ENCODE peak calls at places on chromosome 1, in five cellular contexts. One of them, this sample, is unnamed. For H3K27me3, the result is how much of the 10 kb centered on the place peaks cover.

GRCh38 chr1:6269271-6269996 is 8.5 kb upstream of the GPR153 start:
- DNase-seq in lower lobe of right lung: no peak
- DNase-seq in neural progenitor cell: no peak
- DNase-seq in BJ: no peak
- DNase-seq in pancreas: no peak
- DNase-seq in this sample: no peak

GRCh38 chr1:93735722-93736121 is 54.1 kb upstream of the BCAR3 start:
- DNase-seq in BJ: peak
- DNase-seq in neural progenitor cell: no peak
- DNase-seq in lower lobe of right lung: no peak
- DNase-seq in pancreas: no peak
- DNase-seq in this sample: no peak

GRCh38 chr1:223216074-223216473 is 73.0 kb upstream of the TLR5 start:
- DNase-seq in pancreas: no peak
- DNase-seq in BJ: no peak
- DNase-seq in neural progenitor cell: no peak
- DNase-seq in lower lobe of right lung: no peak
- DNase-seq in this sample: no peak

GRCh38 chr1:214352838-214353237 is 71.9 kb downstream of the SMYD2 start:
- DNase-seq in BJ: no peak
- DNase-seq in lower lobe of right lung: no peak
- DNase-seq in pancreas: no peak
- DNase-seq in neural progenitor cell: no peak
- DNase-seq in this sample: no peak

GRCh38 chr1:86913399-86913895 is 479 bp downstream of the SELENOF start:
- DNase-seq in lower lobe of right lung: no peak
- DNase-seq in neural progenitor cell: peak
- DNase-seq in pancreas: no peak
- DNase-seq in BJ: no peak
- DNase-seq in this sample: no peak

GRCh38 chr1:77605246-77606026 is 77.0 kb downstream of the ZZZ3 start:
- DNase-seq in pancreas: no peak
- DNase-seq in lower lobe of right lung: peak
- DNase-seq in neural progenitor cell: no peak
- DNase-seq in BJ: peak
- DNase-seq in this sample: peak

GRCh38 chr1:166273618-166274017 is 106.8 kb upstream of the FAM78B start:
- DNase-seq in pancreas: no peak
- DNase-seq in BJ: no peak
- DNase-seq in lower lobe of right lung: no peak
- DNase-seq in neural progenitor cell: no peak
- DNase-seq in this sample: no peak

GRCh38 chr1:87149166-87150065 is 179.3 kb upstream of the LMO4 start:
- DNase-seq in lower lobe of right lung: no peak
- DNase-seq in neural progenitor cell: no peak
- DNase-seq in pancreas: no peak
- DNase-seq in BJ: peak
- DNase-seq in this sample: peak

GRCh38 chr1:184802739-184803492 is 48.3 kb upstream of the EDEM3 start:
- DNase-seq in neural progenitor cell: no peak
- DNase-seq in pancreas: no peak
- DNase-seq in lower lobe of right lung: no peak
- DNase-seq in BJ: no peak
- DNase-seq in this sample: no peak

GRCh38 chr1:61842863-61843514 is 100.7 kb downstream of the PATJ start:
- DNase-seq in lower lobe of right lung: no peak
- DNase-seq in pancreas: no peak
- DNase-seq in neural progenitor cell: peak
- DNase-seq in BJ: no peak
- DNase-seq in this sample: no peak

DNA sequence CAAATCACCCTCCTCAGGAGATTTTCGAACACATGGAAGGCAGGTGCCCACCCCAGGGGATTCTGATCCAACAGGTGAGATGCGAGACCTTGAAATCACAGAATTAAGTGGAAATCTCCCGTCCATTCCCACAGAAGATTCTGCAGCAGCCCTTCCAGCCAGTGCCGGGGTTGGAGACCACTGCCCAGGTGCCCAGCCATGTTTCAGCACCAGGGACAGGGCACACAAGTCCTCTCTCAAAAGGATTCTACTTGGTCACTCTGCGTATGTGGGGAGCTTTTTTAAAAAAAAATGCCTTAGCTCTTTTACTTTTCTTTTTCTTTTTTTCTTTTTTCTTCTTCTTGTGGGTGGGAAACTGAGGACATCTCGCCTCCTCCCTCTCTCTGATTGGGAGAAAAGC is 80.7 kb downstream of the VWA5B1 start:
- DNase-seq in neural progenitor cell: peak
- DNase-seq in BJ: no peak
- DNase-seq in lower lobe of right lung: no peak
- DNase-seq in pancreas: no peak
- DNase-seq in this sample: no peak
- H3K27me3 ChIP-seq in neural progenitor cell: half or more
- H3K27me3 ChIP-seq in BJ: under half
- H3K27me3 ChIP-seq in lower lobe of right lung: under half
- H3K27me3 ChIP-seq in pancreas: under half
- H3K27me3 ChIP-seq in this sample: under half

DNA sequence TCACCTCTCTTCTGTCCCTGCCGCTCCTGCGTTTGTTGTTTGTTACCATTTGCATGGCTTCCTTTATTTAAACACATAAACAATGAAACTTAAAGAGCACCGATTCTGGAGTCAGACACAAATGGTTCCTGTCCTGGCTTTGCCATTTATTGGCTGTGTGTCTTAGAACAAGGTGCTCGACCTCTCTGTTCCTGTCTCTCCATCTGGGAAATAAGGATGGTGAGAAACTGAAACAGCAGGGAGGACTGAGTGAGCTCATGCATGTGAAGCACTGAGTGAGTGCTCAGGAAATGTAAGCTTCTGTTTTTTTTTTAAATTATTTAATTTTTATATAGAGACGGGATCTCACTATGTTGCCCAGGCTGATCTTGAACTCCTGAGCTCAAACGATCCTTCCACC is 148.2 kb upstream of the WNT4 start:
- DNase-seq in BJ: no peak
- DNase-seq in lower lobe of right lung: no peak
- DNase-seq in neural progenitor cell: no peak
- DNase-seq in pancreas: no peak
- DNase-seq in this sample: no peak
- H3K27me3 ChIP-seq in BJ: under half
- H3K27me3 ChIP-seq in lower lobe of right lung: under half
- H3K27me3 ChIP-seq in neural progenitor cell: under half
- H3K27me3 ChIP-seq in pancreas: under half
- H3K27me3 ChIP-seq in this sample: under half

GRCh38 chr1:230339033-230339432 is 87.1 kb downstream of the PGBD5 start:
- DNase-seq in lower lobe of right lung: no peak
- DNase-seq in BJ: no peak
- DNase-seq in neural progenitor cell: no peak
- DNase-seq in pancreas: no peak
- DNase-seq in this sample: no peak
- H3K27me3 ChIP-seq in lower lobe of right lung: under half
- H3K27me3 ChIP-seq in BJ: under half
- H3K27me3 ChIP-seq in neural progenitor cell: under half
- H3K27me3 ChIP-seq in pancreas: under half
- H3K27me3 ChIP-seq in this sample: under half

DNA sequence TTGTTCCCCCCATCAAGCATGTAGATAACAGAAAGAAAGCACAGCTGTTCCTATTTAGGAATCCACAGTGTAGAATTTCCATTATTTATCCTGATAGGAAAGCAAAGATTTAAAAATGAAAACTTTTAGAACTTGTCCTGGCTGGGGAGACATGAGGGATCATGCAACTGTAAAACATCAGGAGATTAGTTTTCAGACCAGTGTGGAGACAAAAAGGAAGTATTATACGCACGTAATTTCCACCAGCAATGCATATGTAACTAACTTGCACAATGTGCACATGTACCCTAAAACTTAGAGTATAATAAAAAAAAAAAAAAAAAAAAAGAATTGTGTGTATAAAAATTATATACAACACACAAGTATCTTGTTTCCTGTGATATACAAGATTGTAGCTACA is 172.4 kb downstream of the NEGR1 start:
- DNase-seq in lower lobe of right lung: no peak
- DNase-seq in BJ: no peak
- DNase-seq in pancreas: no peak
- DNase-seq in neural progenitor cell: no peak
- DNase-seq in this sample: no peak
- H3K27me3 ChIP-seq in lower lobe of right lung: under half
- H3K27me3 ChIP-seq in BJ: under half
- H3K27me3 ChIP-seq in pancreas: under half
- H3K27me3 ChIP-seq in neural progenitor cell: under half
- H3K27me3 ChIP-seq in this sample: under half

DNA sequence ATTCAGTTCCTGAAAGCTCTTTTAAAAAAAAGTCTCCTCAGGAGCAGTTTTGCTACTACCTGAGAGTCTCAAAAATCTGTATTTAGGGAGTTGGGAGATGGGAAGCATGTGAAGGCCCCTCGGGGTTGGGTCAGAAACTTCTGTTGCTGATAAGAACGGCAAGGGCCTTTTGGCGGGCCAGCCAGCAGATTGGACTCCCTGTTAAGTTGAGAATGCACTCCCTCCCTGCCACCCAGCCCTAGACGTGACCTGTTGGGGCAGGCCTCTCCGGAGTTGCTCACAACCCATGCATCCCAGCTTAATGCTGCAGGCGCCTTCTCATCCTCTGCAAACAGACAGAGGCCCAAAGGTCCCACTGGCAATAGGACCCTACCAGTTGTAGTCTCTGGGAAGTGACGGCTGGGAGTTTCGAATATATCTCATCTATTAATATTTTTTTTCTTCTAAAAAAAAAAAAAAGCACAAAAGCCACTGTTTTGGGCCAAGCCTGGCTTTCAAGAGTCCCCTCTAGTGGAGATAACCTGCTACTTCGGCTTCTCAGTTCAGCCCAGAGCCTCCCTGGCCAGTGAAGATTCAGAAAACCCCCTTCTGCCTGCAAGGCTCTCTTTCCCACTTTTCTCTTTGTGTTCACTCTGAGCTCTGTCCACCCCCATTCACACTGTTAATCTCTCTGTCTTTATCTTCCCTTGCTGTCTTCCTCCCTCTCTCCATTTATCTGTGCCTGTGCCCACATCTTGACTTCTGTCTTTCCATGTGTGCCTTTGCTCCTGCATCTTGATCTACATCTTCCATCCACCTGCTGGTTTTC is 5.3 kb downstream of the PLXNA2 start:
- DNase-seq in lower lobe of right lung: no peak
- DNase-seq in BJ: no peak
- DNase-seq in pancreas: no peak
- DNase-seq in neural progenitor cell: peak
- DNase-seq in this sample: no peak
- H3K27me3 ChIP-seq in lower lobe of right lung: under half
- H3K27me3 ChIP-seq in BJ: under half
- H3K27me3 ChIP-seq in pancreas: under half
- H3K27me3 ChIP-seq in neural progenitor cell: under half
- H3K27me3 ChIP-seq in this sample: under half

DNA sequence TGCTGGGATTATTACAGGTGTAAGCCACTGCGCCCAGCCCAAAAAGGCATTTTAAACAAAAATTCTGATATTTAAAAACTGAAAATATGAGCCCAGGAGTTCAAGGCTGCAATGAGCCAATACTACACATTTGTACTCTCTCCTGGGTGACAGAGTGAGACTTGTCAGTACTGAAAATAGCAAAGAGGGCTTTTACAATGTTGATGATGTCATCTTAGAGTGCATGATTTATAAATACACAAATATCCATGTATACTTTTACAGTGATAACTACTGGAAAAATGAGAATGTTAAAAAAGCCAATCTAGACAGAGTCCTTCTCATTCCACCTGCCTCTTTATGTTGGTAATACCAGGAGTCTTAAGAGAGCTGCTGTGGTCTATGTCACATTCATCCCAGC is 55.8 kb upstream of the STUM start:
- DNase-seq in lower lobe of right lung: no peak
- DNase-seq in pancreas: no peak
- DNase-seq in neural progenitor cell: no peak
- DNase-seq in BJ: no peak
- DNase-seq in this sample: no peak
- H3K27me3 ChIP-seq in lower lobe of right lung: under half
- H3K27me3 ChIP-seq in pancreas: under half
- H3K27me3 ChIP-seq in neural progenitor cell: under half
- H3K27me3 ChIP-seq in BJ: under half
- H3K27me3 ChIP-seq in this sample: under half

This sample was measured in right cardiac atrium.